ENCODE peak calls at places on chromosomes 3 and 15, in five cellular contexts. S is WTC11, U is GM12864, H is MCF 10A, R is heart right ventricle. X is an unnamed sample.

GRCh38 chr3:99394831-99395733 is 243.3 kb upstream of the COL8A1 start:
- DNase-seq in S (no peak), U (no peak), H (peak), R (no peak), X (no peak)

GRCh38 chr15:85157344-85157743 is 175.7 kb downstream of the PDE8A start:
- DNase-seq in S (no peak), U (no peak), H (no peak), R (no peak), X (no peak)

GRCh38 chr3:194023501-194024280 is 112.3 kb upstream of the HES1 start:
- DNase-seq in H (peak), S (no peak), U (no peak), R (no peak), X (no peak)

GRCh38 chr3:42552830-42553229 is 28.9 kb downstream of the SEC22C start:
- DNase-seq in H (no peak), U (no peak), S (no peak), R (no peak), X (no peak)

GRCh38 chr15:38516636-38517035 is 48.0 kb downstream of the RASGRP1 start:
- DNase-seq in H (no peak), S (no peak), R (no peak), U (no peak), X (no peak)

GRCh38 chr3:113084777-113085176 is 94.0 kb downstream of the GTPBP8 start:
- DNase-seq in U (no peak), R (peak), S (no peak), H (peak), X (no peak)

GRCh38 chr3:72505539-72506430 is 342.5 kb downstream of the SHQ1 start:
- DNase-seq in U (no peak), H (no peak), R (no peak), S (no peak), X (no peak)

GRCh38 chr15:83848315-83849050 is 194.6 kb downstream of the ADAMTSL3 start:
- DNase-seq in H (peak), S (no peak), R (no peak), U (no peak), X (no peak)

GRCh38 chr3:35200056-35200455 is 439.3 kb upstream of the ARPP21 start:
- DNase-seq in R (no peak), S (no peak), H (peak), U (no peak), X (no peak)

GRCh38 chr3:157131861-157132260 is 28.1 kb downstream of the CCNL1 start:
- DNase-seq in H (no peak), S (no peak), U (no peak), R (no peak), X (no peak)

GRCh38 chr15:74955796-74956647 is 550 bp downstream of the RPP25 start:
- DNase-seq in H (no peak), S (peak), U (no peak), R (peak), X (peak)

GRCh38 chr3:186425788-186426730 is 64.0 kb upstream of the DGKG start:
- DNase-seq in U (no peak), R (no peak), H (peak), S (no peak), X (no peak)
- TF ChIP-seq CTCF in U (peak), R (no peak), H (peak), S (no peak), X (no peak)

GRCh38 chr3:65356331-65357286 is 668.8 kb upstream of the ADAMTS9 start:
- DNase-seq in S (peak), R (peak), H (no peak), U (no peak), X (no peak)
- TF ChIP-seq CTCF in S (no peak), R (no peak), H (no peak), U (no peak), X (no peak)

GRCh38 chr15:89299896-89300295 is 34.7 kb downstream of the POLG start:
- DNase-seq in H (peak), U (no peak), R (no peak), S (no peak), X (no peak)
- TF ChIP-seq CTCF in H (no peak), U (no peak), R (peak), S (no peak), X (no peak)

GRCh38 chr3:152943645-152944044 is 108.7 kb downstream of the P2RY1 start:
- DNase-seq in U (no peak), R (no peak), S (no peak), H (peak), X (no peak)

GRCh38 chr3:152937234-152937633 is 102.3 kb downstream of the P2RY1 start:
- DNase-seq in H (no peak), R (no peak), U (no peak), S (no peak), X (no peak)

GRCh38 chr3:152941825-152942224 is 106.9 kb downstream of the P2RY1 start:
- DNase-seq in S (no peak), H (no peak), U (no peak), R (no peak), X (peak)

GRCh38 chr3:152942366-152942765 is 107.4 kb downstream of the P2RY1 start:
- DNase-seq in S (no peak), R (no peak), U (no peak), H (peak), X (no peak)

DNA sequence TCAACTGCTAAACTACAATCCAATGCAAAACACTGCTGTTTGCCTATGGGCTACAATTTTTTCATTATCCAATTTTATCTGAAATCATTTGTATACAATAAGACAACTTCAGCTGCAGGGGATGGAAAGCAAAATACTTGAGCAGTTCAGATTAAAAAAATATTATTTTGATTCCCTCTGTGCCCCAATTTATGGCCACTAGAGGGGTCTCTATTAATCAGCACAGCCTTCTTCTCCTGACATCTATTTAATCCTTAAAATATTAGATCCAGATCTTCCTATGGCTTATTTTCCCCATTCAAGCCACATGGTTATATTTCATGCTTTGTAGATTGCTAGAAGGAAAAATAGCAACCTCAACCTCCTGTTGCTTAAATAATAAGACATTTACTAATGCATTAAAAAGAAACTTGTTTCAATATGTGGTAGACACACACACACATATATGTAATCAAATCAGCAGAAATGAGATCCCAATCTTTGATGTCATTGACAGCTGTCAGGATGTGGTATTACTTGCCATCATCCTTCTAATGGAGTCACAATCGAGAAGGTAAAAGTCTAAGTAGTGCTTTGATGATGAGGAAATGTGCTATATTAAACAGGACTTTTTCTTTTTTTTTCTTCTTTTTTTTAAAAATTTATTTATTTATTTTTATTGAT is 104.2 kb downstream of the P2RY1 start:
- DNase-seq in S (no peak), R (no peak), U (no peak), H (no peak), X (no peak)
- TF ChIP-seq CTCF in S (no peak), R (no peak), U (no peak), H (no peak), X (no peak)

GRCh38 chr3:94285874-94286273 is 223.0 kb downstream of the NSUN3 start:
- DNase-seq in R (no peak), U (no peak), S (no peak), H (peak), X (no peak)
- TF ChIP-seq CTCF in R (no peak), U (peak), S (no peak), H (peak), X (peak)

DNA sequence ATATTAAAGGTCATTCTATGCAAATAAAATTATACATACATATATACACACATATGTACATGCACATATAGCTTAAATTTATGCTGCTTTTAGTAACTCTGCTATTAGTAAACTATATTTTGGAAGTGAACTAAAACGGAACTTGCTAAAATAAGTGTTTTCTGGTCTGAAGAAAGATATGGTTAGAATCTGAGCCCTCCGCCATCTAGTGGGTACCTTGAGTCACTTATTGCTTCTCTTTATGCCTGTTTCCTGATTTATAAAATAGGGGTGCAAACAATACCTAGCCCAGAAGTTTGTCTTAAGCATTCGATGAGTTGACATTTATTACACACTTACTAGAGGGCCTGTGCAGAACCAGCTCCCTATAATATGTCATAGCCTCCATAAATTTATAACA is 255.7 kb downstream of the CNTN6 start:
- DNase-seq in S (no peak), R (no peak), H (no peak), U (no peak), X (no peak)
- TF ChIP-seq CTCF in S (no peak), R (no peak), H (no peak), U (no peak), X (no peak)

GRCh38 chr3:27456554-27456953 is 27.6 kb downstream of the SLC4A7 start:
- DNase-seq in S (no peak), R (no peak), H (no peak), U (no peak), X (no peak)
- TF ChIP-seq CTCF in S (no peak), R (no peak), H (no peak), U (no peak), X (no peak)

GRCh38 chr15:64149424-64150235 is 1.9 kb upstream of the SNX22 start:
- DNase-seq in H (peak), U (no peak), S (no peak), R (no peak), X (no peak)
- TF ChIP-seq CTCF in H (no peak), U (peak), S (no peak), R (no peak), X (no peak)

DNA sequence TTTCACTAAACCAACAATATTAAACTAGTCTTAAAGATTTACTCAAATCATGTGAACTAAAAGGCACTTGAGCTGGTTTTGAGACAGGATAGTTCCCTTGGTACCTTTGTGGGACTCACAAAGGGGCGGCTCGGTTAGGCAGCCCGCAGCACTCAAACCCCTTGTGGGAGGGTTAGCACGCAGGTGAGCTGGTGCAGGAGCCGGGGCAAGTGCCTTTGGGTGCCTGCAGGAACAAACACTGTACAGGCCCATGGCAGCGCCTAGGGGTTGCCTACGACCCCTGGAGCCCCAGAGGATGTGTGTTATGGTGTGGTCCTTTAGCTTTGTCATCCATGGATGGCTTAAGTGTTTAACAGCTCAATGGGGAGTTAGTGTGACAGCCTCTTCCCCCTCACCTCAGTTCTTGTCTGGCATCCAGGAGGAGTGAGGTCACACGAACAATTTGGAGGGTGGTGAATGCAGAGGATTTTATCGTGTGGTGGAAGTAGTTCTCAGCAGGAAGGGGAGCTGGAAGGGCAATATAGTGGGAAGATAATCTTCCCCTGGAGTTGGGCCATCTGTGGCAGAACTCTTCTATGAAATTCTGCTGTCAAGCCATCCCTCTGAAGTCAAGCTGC is 470.9 kb downstream of the RBMS3 start:
- DNase-seq in S (no peak), R (peak), U (no peak), H (no peak), X (no peak)
- TF ChIP-seq CTCF in S (no peak), R (no peak), U (no peak), H (no peak), X (no peak)

X was measured in prostate gland.